ENCODE peak calls at places on chromosomes 4 and X, in six cellular contexts. V, A, Y, I, F and O are unnamed samples.

GRCh38 chrX:39226307-39226706 is 425.0 kb downstream of the MID1IP1 start:
- DNase-seq in Y (no peak), F (no peak), V (no peak), I (no peak), A (no peak), O (no peak)

GRCh38 chrX:134388161-134389109 is 71.5 kb upstream of the HPRT1 start:
- DNase-seq in Y (no peak), A (no peak), F (no peak), V (no peak), I (no peak), O (no peak)

GRCh38 chr4:77872723-77873435 is 10.2 kb downstream of the MRPL1 start:
- DNase-seq in A (no peak), I (no peak), Y (no peak), F (no peak), V (no peak), O (no peak)

GRCh38 chrX:109709129-109709631 is 23.9 kb downstream of the ACSL4 start:
- DNase-seq in A (no peak), V (peak), F (no peak), Y (no peak), I (no peak), O (no peak)

GRCh38 chr4:110869114-110869513 is 246.2 kb upstream of the PITX2 start:
- DNase-seq in A (no peak), F (no peak), V (peak), Y (no peak), I (no peak), O (no peak)

GRCh38 chrX:47166126-47166525 is 21.1 kb downstream of the RBM10 start:
- DNase-seq in F (no peak), Y (no peak), V (no peak), A (no peak), I (no peak), O (no peak)

GRCh38 chr4:971670-972500 is 1.5 kb downstream of the DGKQ start:
- DNase-seq in V (no peak), Y (no peak), F (no peak), A (no peak), I (no peak), O (no peak)

GRCh38 chr4:6493668-6494304 is 21.4 kb upstream of the PPP2R2C start:
- DNase-seq in I (no peak), Y (no peak), F (peak), V (peak), A (no peak), O (no peak)

GRCh38 chr4:105714071-105714521 is 5.5 kb downstream of the GSTCD start:
- DNase-seq in Y (no peak), A (no peak), F (no peak), I (no peak), V (peak), O (no peak)

GRCh38 chrX:53594354-53594753 is 92.2 kb downstream of the HUWE1 start:
- DNase-seq in Y (no peak), F (no peak), I (no peak), V (peak), A (no peak), O (no peak)

GRCh38 chr4:17322514-17322913 is 189.4 kb downstream of the QDPR start:
- DNase-seq in A (no peak), V (peak), Y (no peak), I (no peak), F (no peak), O (no peak)

GRCh38 chr4:150518559-150518958 is 63.4 kb upstream of the MAB21L2 start:
- DNase-seq in I (no peak), A (no peak), V (peak), F (no peak), Y (no peak), O (no peak)

GRCh38 chr4:130600706-130601105 is 1504.8 kb downstream of the C4orf33 start:
- DNase-seq in A (no peak), Y (no peak), F (no peak), V (no peak), I (no peak), O (no peak)

GRCh38 chr4:55180980-55181379 is 55.6 kb upstream of the KDR start:
- DNase-seq in F (peak), A (no peak), Y (no peak), I (no peak), V (peak), O (no peak)